ENCODE peak calls at places on chromosomes 12 and 14, in nine cellular contexts. C is tibial artery; Y is GM12865; P is AG04450; W is CD4-positive, alpha-beta T cell; O is HFF-Myc; Z is foreskin fibroblast; E is cardiac muscle cell; K is bronchial epithelial cell. F is an unnamed sample.

GRCh38 chr14:65414961-65415589 is 2.5 kb downstream of the FUT8 start:
- DNase-seq in C (no peak), Y (peak; percentile 51), P (peak; percentile 6), W (no peak), O (no peak), Z (peak; percentile 29), E (peak; percentile 63), K (peak; percentile 37), F (no peak)

GRCh38 chr12:102948941-102949352 is 8.5 kb upstream of the ASCL1 start:
- DNase-seq in C (no peak), Y (peak; percentile 64), P (peak; percentile 3), W (peak; percentile 61), O (no peak), Z (no peak), E (peak; percentile 60), K (peak; percentile 40), F (no peak)

GRCh38 chr14:103542545-103543088 is 13.6 kb downstream of the TRMT61A start:
- DNase-seq in C (peak; percentile 91), Y (no peak), P (no peak), W (no peak), O (no peak), Z (no peak), E (no peak), K (no peak), F (no peak)

GRCh38 chr12:19482551-19483109 is 43.3 kb downstream of the AEBP2 start:
- DNase-seq in C (no peak), Y (peak; percentile 93), P (no peak), W (no peak), O (no peak), Z (no peak), E (peak; percentile 56), K (peak; percentile 44), F (no peak)

GRCh38 chr14:101354726-101355125 is 206.6 kb upstream of the DIO3 start:
- DNase-seq in C (no peak), Y (no peak), P (no peak), W (no peak), O (no peak), Z (no peak), E (no peak), K (no peak), F (no peak)

GRCh38 chr12:11553871-11554533 is 95.5 kb upstream of the ETV6 start:
- DNase-seq in C (no peak), Y (peak; percentile 92), P (peak; percentile 13), W (no peak), O (peak; percentile 24), Z (peak; percentile 38), E (peak; percentile 75), K (peak; percentile 65), F (no peak)

GRCh38 chr12:51131745-51132521 is 41.0 kb downstream of the TFCP2 start:
- DNase-seq in C (no peak), Y (no peak), P (no peak), W (no peak), O (no peak), Z (no peak), E (no peak), K (no peak), F (no peak)

GRCh38 chr14:36751116-36751515 is 89.5 kb downstream of the PAX9 start:
- DNase-seq in C (no peak), Y (no peak), P (no peak), W (no peak), O (no peak), Z (no peak), E (no peak), K (peak; percentile 68), F (no peak)

GRCh38 chr12:460301-461230 is 827 bp downstream of the B4GALNT3 start:
- DNase-seq in C (peak; percentile 72), Y (peak; percentile 41), P (no peak), W (peak; percentile 46), O (no peak), Z (no peak), E (peak; percentile 10), K (no peak), F (peak; percentile 47)

GRCh38 chr12:104998423-104999346 is 12.6 kb downstream of the NOPCHAP1 start:
- DNase-seq in C (no peak), Y (no peak), P (no peak), W (no peak), O (no peak), Z (no peak), E (no peak), K (no peak), F (no peak)

GRCh38 chr14:37232907-37233481 is 35.3 kb downstream of the MIPOL1 start:
- DNase-seq in C (no peak), Y (peak; percentile 8), P (peak; percentile 20), W (no peak), O (peak; percentile 62), Z (peak; percentile 46), E (peak; percentile 68), K (peak; percentile 79), F (no peak)

GRCh38 chr12:94080684-94081009 is 67.7 kb upstream of the PLXNC1 start:
- DNase-seq in C (no peak), Y (no peak), P (no peak), W (no peak), O (no peak), Z (no peak), E (no peak), K (no peak), F (no peak)

GRCh38 chr14:80164991-80165390 is 46.3 kb downstream of the DIO2 start:
- DNase-seq in C (no peak), Y (no peak), P (peak; percentile 21), W (no peak), O (no peak), Z (peak; percentile 16), E (no peak), K (peak; percentile 38), F (no peak)

GRCh38 chr14:61343471-61343870 is 22.1 kb downstream of the PRKCH start:
- DNase-seq in C (no peak), Y (no peak), P (no peak), W (no peak), O (no peak), Z (no peak), E (peak; percentile 34), K (peak; percentile 68), F (no peak)

GRCh38 chr12:117119592-117120198 is 20.5 kb upstream of the TESC start:
- DNase-seq in C (no peak), Y (peak; percentile 52), P (no peak), W (no peak), O (no peak), Z (no peak), E (no peak), K (no peak), F (no peak)

GRCh38 chr12:6452908-6453630 is 1.2 kb downstream of the TAPBPL start:
- DNase-seq in C (no peak), Y (peak; percentile 76), P (no peak), W (no peak), O (no peak), Z (no peak), E (no peak), K (peak; percentile 27), F (no peak)

GRCh38 chr14:105863296-105864108 is 337.1 kb downstream of the TMEM121 start:
- DNase-seq in C (peak; percentile 54), Y (peak; percentile 57), P (no peak), W (peak; percentile 20), O (no peak), Z (no peak), E (no peak), K (no peak), F (peak; percentile 5)

GRCh38 chr14:63204407-63205280 is at the start of gene RHOJ:
- DNase-seq in C (no peak), Y (no peak), P (no peak), W (no peak), O (no peak), Z (no peak), E (peak; percentile 55), K (no peak), F (peak; percentile 45)
- TF ChIP-seq CTCF in C (no peak), Y (no peak), P (no peak), W (no peak), O (no peak), Z (no peak), E (no peak), K (no peak), F (no peak)

DNA sequence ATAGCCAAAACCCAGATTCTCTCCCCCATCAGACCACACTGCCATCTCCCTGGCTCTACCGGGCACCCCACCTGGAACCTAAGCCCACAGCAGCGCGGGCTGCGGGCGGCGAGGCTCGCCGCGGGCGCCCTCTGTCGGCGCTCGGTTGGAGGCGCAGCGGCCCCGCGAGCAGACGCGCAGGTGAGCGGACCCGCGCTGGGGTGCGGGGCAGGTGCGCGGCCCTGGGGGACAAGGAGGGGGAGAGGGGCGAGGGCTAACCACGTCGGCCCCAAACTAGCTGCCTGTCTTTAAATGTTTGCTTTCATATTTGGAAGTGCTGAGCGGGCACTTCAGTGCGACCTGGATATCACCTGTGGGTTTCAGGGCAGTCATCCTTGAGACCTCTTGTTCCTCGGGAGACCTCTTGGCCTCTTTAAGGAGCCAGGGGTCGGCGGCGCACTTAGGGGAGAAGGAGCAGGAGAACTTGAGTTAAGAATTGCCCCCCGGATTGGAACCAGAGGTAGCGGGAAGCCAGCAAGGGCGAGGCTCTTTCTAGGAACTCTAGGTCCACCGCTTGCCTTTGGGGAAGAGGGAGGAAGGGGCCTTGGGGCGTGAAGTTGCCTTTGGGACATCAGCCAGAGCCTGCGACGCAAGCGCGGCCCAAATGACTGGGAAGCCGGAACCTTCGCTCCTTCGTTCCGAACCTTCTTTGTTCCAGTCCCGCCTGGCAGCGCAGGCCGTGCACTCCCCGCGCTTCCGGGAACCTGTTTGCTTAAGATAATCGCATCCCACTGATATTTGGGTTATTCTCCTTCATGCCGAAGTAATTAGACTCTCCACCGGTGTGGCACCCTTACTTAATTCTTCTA is 78.7 kb downstream of the NEDD1 start:
- DNase-seq in C (no peak), Y (peak; percentile 36), P (no peak), W (peak; percentile 51), O (no peak), Z (no peak), E (peak; percentile 17), K (no peak), F (peak; percentile 70)
- TF ChIP-seq CTCF in C (peak; percentile 54), Y (peak; percentile 82), P (peak; percentile 55), W (peak; percentile 88), O (peak; percentile 71), Z (peak; percentile 67), E (peak; percentile 72), K (peak; percentile 81), F (peak; percentile 81)

GRCh38 chr12:15592934-15593333 is 196.3 kb downstream of the EPS8 start:
- DNase-seq in C (no peak), Y (no peak), P (no peak), W (no peak), O (no peak), Z (no peak), E (peak; percentile 21), K (no peak), F (no peak)
- TF ChIP-seq CTCF in C (no peak), Y (no peak), P (peak; percentile 32), W (no peak), O (no peak), Z (no peak), E (peak; percentile 13), K (no peak), F (no peak)

DNA sequence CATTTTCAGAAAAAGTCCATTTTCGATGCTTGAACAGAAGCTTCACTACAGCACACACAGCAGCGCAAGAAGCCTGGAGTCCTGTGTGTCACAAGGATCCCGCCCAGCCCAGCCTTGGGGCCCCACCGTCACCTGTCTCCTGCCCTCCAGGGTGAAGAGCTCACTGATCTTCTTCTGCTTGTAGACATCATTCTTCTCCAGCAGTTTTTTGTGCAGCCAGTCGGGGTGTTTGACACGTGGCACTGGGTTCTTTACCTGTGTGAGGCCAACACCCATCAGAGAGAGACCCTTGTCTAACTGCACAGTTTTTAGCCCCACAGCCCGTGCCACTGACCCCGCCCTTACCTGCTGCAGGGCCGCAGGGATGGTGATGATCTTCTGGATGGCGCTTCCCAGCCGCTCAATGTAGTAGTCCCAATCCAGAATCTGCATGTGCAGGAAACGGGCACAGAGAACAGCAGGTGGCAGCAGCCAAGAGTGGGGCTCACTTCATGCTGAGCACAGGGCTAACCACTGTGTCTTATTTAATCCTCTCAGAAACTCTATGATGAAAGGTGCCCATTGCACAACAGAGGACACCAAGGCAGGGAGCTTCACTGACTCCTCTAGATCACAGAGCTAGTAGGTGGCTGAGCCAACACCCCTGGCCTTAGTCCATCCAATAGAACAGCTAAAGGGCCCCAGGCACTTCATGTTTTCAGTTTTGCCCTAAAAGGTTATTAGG is 30.0 kb downstream of the POLE start:
- DNase-seq in C (peak; percentile 53), Y (no peak), P (no peak), W (no peak), O (no peak), Z (no peak), E (no peak), K (no peak), F (no peak)
- TF ChIP-seq CTCF in C (no peak), Y (no peak), P (no peak), W (no peak), O (no peak), Z (no peak), E (no peak), K (no peak), F (no peak)

F was measured in mesothelial cell of epicardium.